ENCODE peak calls at places on chromosome 16, in seven cellular contexts. F is neural progenitor cell, D is GM23338, T is keratinocyte, G is right lobe of liver, Y is IMR-90, J is lower lobe of right lung. L is an unnamed sample.

GRCh38 chr16:14036869-14037268 is 34.2 kb upstream of the MRTFB start:
- DNase-seq in J (no peak), T (no peak), Y (no peak), F (no peak), G (no peak), D (no peak), L (no peak)

GRCh38 chr16:10617662-10618420 is 37.4 kb upstream of the EMP2 start:
- DNase-seq in T (no peak), F (no peak), D (no peak), G (no peak), Y (no peak), J (no peak), L (no peak)

GRCh38 chr16:54459509-54460235 is 173.1 kb upstream of the IRX3 start:
- DNase-seq in D (no peak), J (no peak), F (no peak), Y (no peak), T (no peak), G (peak), L (no peak)

GRCh38 chr16:87762071-87762571 is 3.7 kb downstream of the KLHDC4 start:
- DNase-seq in G (no peak), F (no peak), J (no peak), Y (no peak), D (no peak), T (no peak), L (no peak)

GRCh38 chr16:17327671-17328335 is 143.0 kb downstream of the XYLT1 start:
- DNase-seq in G (no peak), F (no peak), D (no peak), Y (peak), T (no peak), J (no peak), L (no peak)

GRCh38 chr16:79369796-79370195 is 230.7 kb downstream of the MAF start:
- DNase-seq in D (no peak), F (no peak), J (no peak), Y (no peak), G (no peak), T (no peak), L (no peak)

GRCh38 chr16:9843424-9844013 is 338.7 kb downstream of the GRIN2A start:
- DNase-seq in D (no peak), F (no peak), J (no peak), Y (no peak), T (no peak), G (no peak), L (no peak)

GRCh38 chr16:23575834-23576233 is 18.3 kb downstream of the UBFD1 start:
- DNase-seq in J (no peak), Y (peak), G (no peak), T (no peak), D (peak), F (no peak), L (no peak)

GRCh38 chr16:48623304-48624016 is 13.5 kb upstream of the N4BP1 start:
- DNase-seq in Y (peak), F (peak), G (peak), J (peak), D (peak), T (no peak), L (peak)

GRCh38 chr16:14005335-14005734 is 65.8 kb upstream of the MRTFB start:
- DNase-seq in Y (no peak), G (no peak), D (no peak), J (no peak), T (no peak), F (no peak), L (no peak)

GRCh38 chr16:1310832-1311200 is 1.4 kb downstream of the UBE2I start:
- DNase-seq in G (peak), T (no peak), Y (no peak), J (no peak), F (peak), D (no peak), L (no peak)

GRCh38 chr16:56211471-56211944 is 20.2 kb downstream of the GNAO1 start:
- DNase-seq in Y (no peak), D (no peak), T (no peak), F (no peak), G (no peak), J (no peak), L (no peak)

GRCh38 chr16:10817514-10817913 is 1.1 kb downstream of the TVP23A start:
- DNase-seq in T (no peak), G (no peak), J (no peak), Y (no peak), F (no peak), D (no peak), L (no peak)

GRCh38 chr16:63776034-63776433 is 1345.8 kb downstream of the CDH11 start:
- DNase-seq in D (no peak), J (no peak), F (no peak), G (no peak), T (no peak), Y (no peak), L (no peak)

GRCh38 chr16:5862103-5863003 is 764.8 kb upstream of the EEF2KMT start:
- DNase-seq in T (no peak), G (no peak), D (no peak), Y (no peak), F (no peak), J (no peak), L (no peak)

GRCh38 chr16:57303910-57304168 is 19.4 kb upstream of the PLLP start:
- DNase-seq in D (no peak), J (no peak), T (no peak), Y (no peak), G (no peak), F (no peak), L (no peak)

GRCh38 chr16:88805887-88806393 is 2.4 kb downstream of the CDT1 start:
- DNase-seq in G (no peak), J (no peak), Y (no peak), T (no peak), D (no peak), F (no peak), L (no peak)

GRCh38 chr16:20242568-20243240 is 84.6 kb downstream of the GP2 start:
- DNase-seq in T (no peak), Y (no peak), J (no peak), F (no peak), G (no peak), D (no peak), L (no peak)

GRCh38 chr16:57610611-57611010 is 17.8 kb upstream of the ADGRG1 start:
- DNase-seq in J (no peak), Y (no peak), F (no peak), G (no peak), T (no peak), D (no peak), L (no peak)

GRCh38 chr16:11506816-11507305 is 79.9 kb downstream of the LITAF start:
- DNase-seq in T (no peak), G (no peak), Y (no peak), F (no peak), J (no peak), D (no peak), L (no peak)

GRCh38 chr16:88656291-88656980 is 5.6 kb upstream of the CYBA start:
- DNase-seq in D (no peak), F (no peak), Y (no peak), G (no peak), T (no peak), J (no peak), L (no peak)

GRCh38 chr16:69322343-69322742 is 8.0 kb downstream of the PDF start:
- DNase-seq in Y (no peak), T (no peak), F (no peak), J (no peak), D (no peak), G (peak), L (no peak)
- H3K27ac ChIP-seq in Y (no peak), T (no peak), F (no peak), J (no peak), D (no peak), G (peak), L (no peak)

GRCh38 chr16:67101301-67101675 is 8.5 kb upstream of the PHAF1 start:
- DNase-seq in G (no peak), J (no peak), F (no peak), Y (peak), D (no peak), T (no peak), L (no peak)
- TF ChIP-seq CTCF in G (no peak), J (no peak), F (no peak), Y (no peak), D (no peak), T (no peak), L (no peak)

GRCh38 chr16:19109288-19109664 is 4.5 kb upstream of the ITPRIPL2 start:
- DNase-seq in J (no peak), G (no peak), F (no peak), Y (no peak), D (no peak), T (no peak), L (no peak)
- H3K4me3 ChIP-seq in J (no peak), G (no peak), F (no peak), Y (no peak), D (no peak), T (no peak), L (no peak)

DNA sequence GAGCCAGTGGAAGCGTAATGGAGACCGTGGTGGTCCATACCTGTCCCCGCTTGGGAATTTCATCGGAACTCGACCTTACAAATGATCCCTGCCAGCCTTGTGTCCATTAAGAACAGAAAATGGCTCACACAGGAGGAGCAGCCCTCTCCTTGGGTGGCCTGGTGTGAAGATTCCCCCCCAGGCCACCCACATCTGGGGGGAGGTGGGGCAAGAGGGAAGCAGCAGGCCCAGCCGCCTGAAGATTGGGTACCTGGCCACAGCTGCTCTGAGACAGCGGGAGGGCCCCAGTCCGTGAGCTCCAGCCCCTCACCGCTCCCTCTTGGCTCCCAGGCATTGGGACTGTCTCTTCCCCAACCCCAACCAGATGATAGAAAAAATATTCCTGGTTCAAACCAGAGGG is 277.8 kb upstream of the FOXF1 start:
- DNase-seq in Y (no peak), J (no peak), D (no peak), G (peak), F (no peak), T (no peak), L (no peak)
- H3K27ac ChIP-seq in Y (no peak), J (no peak), D (no peak), G (no peak), F (no peak), T (no peak), L (no peak)

DNA sequence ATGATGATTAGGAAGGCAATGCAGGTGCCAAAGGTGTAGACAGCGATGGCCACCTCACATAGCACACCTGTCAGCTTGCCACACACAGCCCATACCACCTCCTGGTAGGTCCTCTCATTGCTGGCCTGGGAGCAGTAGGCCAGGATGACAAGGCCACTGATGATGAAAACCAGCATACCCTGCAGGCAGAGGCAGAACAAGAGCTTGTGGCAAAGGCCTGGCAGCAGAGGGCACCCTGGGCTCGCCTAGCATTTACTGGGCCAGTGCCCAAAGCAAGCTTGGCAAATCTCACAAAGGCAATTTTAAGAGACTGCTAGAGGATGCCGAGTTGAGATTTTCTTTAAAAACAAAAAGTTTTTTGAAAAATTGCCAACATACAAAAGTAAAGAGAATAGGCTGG is 5.9 kb downstream of the SLC38A7 start:
- DNase-seq in G (peak), D (no peak), Y (no peak), T (no peak), F (no peak), J (no peak), L (no peak)
- TF ChIP-seq CTCF in G (peak), D (no peak), Y (no peak), T (peak), F (no peak), J (no peak), L (peak)

DNA sequence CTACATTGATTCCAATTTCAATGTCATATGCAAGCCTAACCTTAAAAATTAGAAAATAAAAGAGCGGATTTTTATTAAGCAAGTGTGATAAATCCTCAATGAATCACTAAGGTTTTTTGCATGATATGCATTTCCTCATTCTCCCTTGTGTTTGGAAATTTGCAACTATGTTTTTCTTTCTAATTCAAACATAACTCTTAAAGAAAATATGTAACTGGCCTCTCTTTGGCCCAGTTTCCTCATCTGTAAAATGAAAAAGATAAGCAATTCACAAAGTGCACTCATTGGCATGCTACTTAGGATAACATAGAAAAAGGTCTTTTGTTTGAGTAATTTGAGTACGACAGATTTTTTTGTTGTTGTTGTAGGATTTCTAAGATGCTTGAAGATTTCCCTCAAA is 295.5 kb downstream of the CDH11 start:
- DNase-seq in J (no peak), Y (peak), D (no peak), G (no peak), F (no peak), T (no peak), L (no peak)
- H3K4me3 ChIP-seq in J (no peak), Y (no peak), D (no peak), G (no peak), F (no peak), T (no peak), L (no peak)

GRCh38 chr16:53065436-53066165 is 10.8 kb downstream of the CHD9 start:
- DNase-seq in J (no peak), G (no peak), T (no peak), Y (no peak), D (no peak), F (no peak), L (no peak)
- H3K27ac ChIP-seq in J (no peak), G (no peak), T (no peak), Y (no peak), D (no peak), F (no peak), L (no peak)

L was measured in WERI-Rb-1.